ENCODE peak calls at places on chromosomes 12 and 14, in seven cellular contexts. D is cardiac muscle cell, I is HL-60, A is IMR-90, Z is breast epithelium, T is HepG2, V is right cardiac atrium. F is an unnamed sample.

GRCh38 chr12:45994736-45995135 is 4.4 kb upstream of the SCAF11 start:
- DNase-seq in D (no peak), I (no peak), A (no peak), Z (no peak), T (peak; percentile 60), V (no peak), F (no peak)

GRCh38 chr14:95495538-95496025 is 20.9 kb downstream of the SYNE3 start:
- DNase-seq in D (no peak), I (peak; percentile 77), A (no peak), Z (no peak), T (no peak), V (no peak), F (peak; percentile 36)

GRCh38 chr14:73610692-73611091 is 1.6 kb upstream of the ACOT6 start:
- DNase-seq in D (peak; percentile 0), I (no peak), A (peak; percentile 22), Z (no peak), T (peak; percentile 90), V (no peak), F (no peak)

GRCh38 chr12:32379213-32379612 is 20.1 kb upstream of the FGD4 start:
- DNase-seq in D (no peak), I (no peak), A (no peak), Z (no peak), T (no peak), V (no peak), F (no peak)

GRCh38 chr12:31989987-31990386 is 30.8 kb downstream of the RESF1 start:
- DNase-seq in D (no peak), I (no peak), A (peak; percentile 18), Z (no peak), T (no peak), V (no peak), F (peak; percentile 56)

GRCh38 chr14:31560759-31561154 is 447 bp upstream of the NUBPL start:
- DNase-seq in D (peak; percentile 12), I (no peak), A (no peak), Z (no peak), T (peak; percentile 31), V (no peak), F (no peak)

GRCh38 chr12:116784238-116784612 is 46.1 kb downstream of the RNFT2 start:
- DNase-seq in D (no peak), I (no peak), A (no peak), Z (no peak), T (no peak), V (no peak), F (no peak)

GRCh38 chr12:99809921-99810320 is 162.4 kb downstream of the GARIN6 start:
- DNase-seq in D (no peak), I (no peak), A (no peak), Z (no peak), T (peak; percentile 18), V (no peak), F (no peak)

GRCh38 chr12:71653137-71653536 is 10.5 kb downstream of the ZFC3H1 start:
- DNase-seq in D (no peak), I (no peak), A (no peak), Z (no peak), T (no peak), V (no peak), F (no peak)

GRCh38 chr12:20398720-20399119 is 30.4 kb downstream of the PDE3A start:
- DNase-seq in D (no peak), I (peak; percentile 22), A (no peak), Z (no peak), T (no peak), V (no peak), F (no peak)

GRCh38 chr12:48787791-48788521 is 933 bp downstream of the ADCY6 start:
- DNase-seq in D (no peak), I (no peak), A (no peak), Z (no peak), T (no peak), V (no peak), F (no peak)

GRCh38 chr14:71554959-71555612 is 377.1 kb upstream of the RGS6 start:
- DNase-seq in D (no peak), I (no peak), A (no peak), Z (no peak), T (no peak), V (no peak), F (no peak)

GRCh38 chr14:71551291-71551955 is 380.8 kb upstream of the RGS6 start:
- DNase-seq in D (no peak), I (no peak), A (peak; percentile 84), Z (no peak), T (no peak), V (no peak), F (peak; percentile 18)

GRCh38 chr14:71554323-71554722 is 377.9 kb upstream of the RGS6 start:
- DNase-seq in D (no peak), I (no peak), A (no peak), Z (no peak), T (no peak), V (no peak), F (no peak)

GRCh38 chr14:71553779-71554178 is 378.4 kb upstream of the RGS6 start:
- DNase-seq in D (no peak), I (no peak), A (no peak), Z (no peak), T (peak; percentile 29), V (no peak), F (no peak)

DNA sequence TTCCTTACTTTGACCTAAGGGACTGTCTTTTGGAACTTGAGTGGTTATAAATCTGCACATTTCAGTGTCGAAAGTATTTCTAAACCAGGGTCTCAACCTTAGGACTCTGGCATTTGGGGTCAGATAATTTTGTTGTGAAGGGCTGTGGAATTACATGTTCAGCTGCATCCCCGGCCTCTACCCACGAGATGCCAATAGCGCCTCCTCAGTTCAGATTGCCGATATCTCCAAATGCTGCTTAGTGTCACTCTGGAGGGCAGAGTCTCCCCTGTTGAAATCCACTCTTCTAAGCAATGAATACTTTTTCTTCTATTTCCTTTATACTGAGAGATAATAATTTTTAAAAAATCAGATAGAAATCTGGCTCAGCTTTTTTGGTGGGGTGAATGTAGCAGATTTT is 379.4 kb upstream of the RGS6 start:
- DNase-seq in D (no peak), I (no peak), A (no peak), Z (no peak), T (no peak), V (no peak), F (no peak)
- H3K27ac ChIP-seq in D (no peak overlapping the region), I (no peak overlapping the region), A (no peak overlapping the region), Z (no peak overlapping the region), T (no peak overlapping the region), V (no peak overlapping the region), F (no peak overlapping the region)

GRCh38 chr12:125061229-125061628 is 4.0 kb upstream of the AACS start:
- DNase-seq in D (no peak), I (no peak), A (no peak), Z (no peak), T (no peak), V (no peak), F (no peak)

GRCh38 chr12:125065753-125066570 is 727 bp downstream of the AACS start:
- DNase-seq in D (no peak), I (no peak), A (no peak), Z (no peak), T (no peak), V (no peak), F (no peak)

GRCh38 chr12:125068391-125068790 is 3.2 kb downstream of the AACS start:
- DNase-seq in D (no peak), I (no peak), A (no peak), Z (no peak), T (no peak), V (no peak), F (no peak)

GRCh38 chr12:125064492-125064891 is 743 bp upstream of the AACS start:
- DNase-seq in D (no peak), I (no peak), A (no peak), Z (no peak), T (no peak), V (no peak), F (no peak)

DNA sequence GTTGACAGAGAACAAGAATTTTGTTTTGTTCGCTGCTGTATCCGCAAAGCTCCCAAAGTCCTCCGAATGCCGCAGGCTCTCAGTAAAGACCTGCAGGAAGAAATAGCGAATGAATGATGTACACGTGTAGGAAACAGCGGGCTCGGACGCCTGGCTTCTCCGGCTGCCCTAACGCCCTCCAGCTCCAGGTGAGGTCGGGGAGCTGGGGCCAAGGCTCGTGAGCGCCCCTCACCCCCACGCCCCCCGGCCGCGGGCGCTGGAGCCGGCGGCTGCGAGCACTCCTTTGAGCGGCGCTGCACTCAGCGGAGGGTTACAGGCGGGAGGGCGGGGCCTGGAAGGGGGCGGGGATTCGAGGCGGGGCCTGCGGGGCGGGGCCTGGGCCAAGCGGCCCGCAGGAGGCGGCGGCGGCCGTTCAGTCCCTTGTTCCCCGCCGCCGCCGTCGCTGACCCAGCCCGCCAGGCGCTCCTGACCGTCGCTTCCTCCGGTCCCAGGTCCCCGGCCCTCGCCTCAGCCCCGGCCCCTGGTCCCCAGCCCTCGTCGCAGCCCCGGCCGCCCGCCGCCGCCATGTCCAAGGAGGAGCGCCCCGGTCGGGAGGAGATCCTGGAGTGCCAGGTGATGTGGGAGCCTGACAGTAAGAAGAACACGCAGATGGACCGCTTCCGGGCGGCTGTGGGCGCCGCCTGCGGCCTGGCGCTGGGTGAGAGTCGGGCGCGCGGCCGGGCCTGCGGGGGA is at the start of gene AACS:
- DNase-seq in D (peak; percentile 90), I (peak; percentile 59), A (peak; percentile 64), Z (peak; percentile 51), T (peak; percentile 49), V (peak; percentile 92), F (no peak)
- H3K27ac ChIP-seq in D (no peak within 1 kb of the TSS), I (no peak within 1 kb of the TSS), A (peak within 1 kb of the TSS; percentile 42), Z (peak within 1 kb of the TSS; percentile 82), T (peak within 1 kb of the TSS; percentile 62), V (peak within 1 kb of the TSS; percentile 26), F (peak within 1 kb of the TSS; percentile 26)

GRCh38 chr14:70133461-70133860 is 55.3 kb downstream of the SLC8A3 start:
- DNase-seq in D (no peak), I (no peak), A (no peak), Z (no peak), T (no peak), V (no peak), F (no peak)
- H3K27ac ChIP-seq in D (no peak overlapping the region), I (no peak overlapping the region), A (no peak overlapping the region), Z (no peak overlapping the region), T (no peak overlapping the region), V (no peak overlapping the region), F (no peak overlapping the region)

GRCh38 chr12:459050-459429 is 699 bp upstream of the B4GALNT3 start:
- DNase-seq in D (no peak), I (no peak), A (no peak), Z (no peak), T (no peak), V (no peak), F (no peak)
- H3K27ac ChIP-seq in D (no peak overlapping the region), I (no peak overlapping the region), A (no peak overlapping the region), Z (peak overlapping the region; percentile 56), T (no peak overlapping the region), V (peak overlapping the region; percentile 15), F (no peak overlapping the region)

F was measured in epithelial cell of prostate.